ENCODE peak calls at places on chromosomes 3 and 15, in ten cellular contexts. One of them, this sample, is unnamed.
A peak's percentile ranks its signal among the peaks of the same experiment; 100 is the strongest.

GRCh38 chr3:114809668-114810413 is 337.2 kb downstream of the ZBTB20 start:
- DNase-seq in tibial nerve: no peak
- DNase-seq in GM12878: peak; percentile 79
- DNase-seq in breast epithelium: no peak
- DNase-seq in endothelial cell: no peak
- DNase-seq in GM06990: peak; percentile 37
- DNase-seq in heart left ventricle: no peak
- DNase-seq in brain microvascular endothelial cell: peak; percentile 43
- DNase-seq in PC-3: no peak
- DNase-seq in SK-N-SH: no peak
- DNase-seq in this sample: peak; percentile 55

GRCh38 chr3:126753191-126754160 is 49.4 kb downstream of the CHCHD6 start:
- DNase-seq in GM06990: no peak
- DNase-seq in endothelial cell: no peak
- DNase-seq in brain microvascular endothelial cell: peak; percentile 24
- DNase-seq in tibial nerve: no peak
- DNase-seq in heart left ventricle: no peak
- DNase-seq in PC-3: no peak
- DNase-seq in GM12878: no peak
- DNase-seq in breast epithelium: no peak
- DNase-seq in SK-N-SH: no peak
- DNase-seq in this sample: no peak

GRCh38 chr3:185661772-185662171 is 75.7 kb downstream of the SENP2 start:
- DNase-seq in GM06990: no peak
- DNase-seq in GM12878: no peak
- DNase-seq in heart left ventricle: no peak
- DNase-seq in PC-3: no peak
- DNase-seq in tibial nerve: no peak
- DNase-seq in brain microvascular endothelial cell: no peak
- DNase-seq in breast epithelium: no peak
- DNase-seq in SK-N-SH: no peak
- DNase-seq in endothelial cell: no peak
- DNase-seq in this sample: no peak

GRCh38 chr3:132276228-132276906 is 40.8 kb upstream of the ACP3 start:
- DNase-seq in tibial nerve: no peak
- DNase-seq in GM12878: no peak
- DNase-seq in heart left ventricle: no peak
- DNase-seq in SK-N-SH: no peak
- DNase-seq in PC-3: no peak
- DNase-seq in GM06990: no peak
- DNase-seq in brain microvascular endothelial cell: no peak
- DNase-seq in breast epithelium: no peak
- DNase-seq in endothelial cell: no peak
- DNase-seq in this sample: no peak

GRCh38 chr3:62277986-62278385 is 95.4 kb downstream of the FEZF2 start:
- DNase-seq in GM12878: no peak
- DNase-seq in tibial nerve: no peak
- DNase-seq in GM06990: no peak
- DNase-seq in PC-3: no peak
- DNase-seq in heart left ventricle: no peak
- DNase-seq in SK-N-SH: no peak
- DNase-seq in breast epithelium: no peak
- DNase-seq in endothelial cell: no peak
- DNase-seq in brain microvascular endothelial cell: no peak
- DNase-seq in this sample: no peak

GRCh38 chr3:115071611-115072010 is 75.5 kb downstream of the ZBTB20 start:
- DNase-seq in tibial nerve: no peak
- DNase-seq in brain microvascular endothelial cell: peak; percentile 32
- DNase-seq in GM06990: no peak
- DNase-seq in breast epithelium: no peak
- DNase-seq in endothelial cell: no peak
- DNase-seq in SK-N-SH: no peak
- DNase-seq in GM12878: no peak
- DNase-seq in PC-3: no peak
- DNase-seq in heart left ventricle: no peak
- DNase-seq in this sample: no peak

GRCh38 chr15:76197703-76198455 is 113.4 kb downstream of the ETFA start:
- DNase-seq in tibial nerve: no peak
- DNase-seq in endothelial cell: no peak
- DNase-seq in PC-3: peak; percentile 66
- DNase-seq in GM12878: no peak
- DNase-seq in heart left ventricle: no peak
- DNase-seq in brain microvascular endothelial cell: no peak
- DNase-seq in SK-N-SH: no peak
- DNase-seq in breast epithelium: peak; percentile 37
- DNase-seq in GM06990: no peak
- DNase-seq in this sample: no peak

GRCh38 chr3:72193768-72194463 is 409.0 kb upstream of the PROK2 start:
- DNase-seq in SK-N-SH: no peak
- DNase-seq in GM06990: no peak
- DNase-seq in brain microvascular endothelial cell: peak; percentile 14
- DNase-seq in tibial nerve: no peak
- DNase-seq in GM12878: no peak
- DNase-seq in PC-3: no peak
- DNase-seq in breast epithelium: no peak
- DNase-seq in heart left ventricle: no peak
- DNase-seq in endothelial cell: no peak
- DNase-seq in this sample: no peak

GRCh38 chr15:74175271-74176191 is 2.0 kb downstream of the ISLR start:
- DNase-seq in breast epithelium: no peak
- DNase-seq in tibial nerve: no peak
- DNase-seq in endothelial cell: no peak
- DNase-seq in GM06990: no peak
- DNase-seq in heart left ventricle: peak; percentile 62
- DNase-seq in PC-3: no peak
- DNase-seq in SK-N-SH: peak; percentile 30
- DNase-seq in GM12878: no peak
- DNase-seq in brain microvascular endothelial cell: no peak
- DNase-seq in this sample: no peak

GRCh38 chr3:45583021-45583851 is 11.3 kb upstream of the LIMD1 start:
- DNase-seq in breast epithelium: no peak
- DNase-seq in heart left ventricle: peak; percentile 87
- DNase-seq in brain microvascular endothelial cell: no peak
- DNase-seq in endothelial cell: no peak
- DNase-seq in GM12878: no peak
- DNase-seq in SK-N-SH: peak; percentile 73
- DNase-seq in tibial nerve: peak; percentile 78
- DNase-seq in PC-3: no peak
- DNase-seq in GM06990: no peak
- DNase-seq in this sample: no peak

GRCh38 chr15:66739287-66739686 is 37.3 kb downstream of the SMAD6 start:
- DNase-seq in endothelial cell: no peak
- DNase-seq in brain microvascular endothelial cell: no peak
- DNase-seq in heart left ventricle: no peak
- DNase-seq in GM06990: no peak
- DNase-seq in tibial nerve: no peak
- DNase-seq in GM12878: no peak
- DNase-seq in SK-N-SH: no peak
- DNase-seq in PC-3: no peak
- DNase-seq in breast epithelium: no peak
- DNase-seq in this sample: no peak

GRCh38 chr3:167837430-167837829 is 101.9 kb downstream of the SERPINI1 start:
- DNase-seq in PC-3: peak; percentile 52
- DNase-seq in heart left ventricle: no peak
- DNase-seq in brain microvascular endothelial cell: no peak
- DNase-seq in GM12878: no peak
- DNase-seq in tibial nerve: no peak
- DNase-seq in SK-N-SH: no peak
- DNase-seq in GM06990: no peak
- DNase-seq in breast epithelium: no peak
- DNase-seq in endothelial cell: no peak
- DNase-seq in this sample: no peak
- TF ChIP-seq CTCF in PC-3: peak; percentile 67
- TF ChIP-seq CTCF in heart left ventricle: peak; percentile 45
- TF ChIP-seq CTCF in brain microvascular endothelial cell: no peak
- TF ChIP-seq CTCF in GM12878: no peak
- TF ChIP-seq CTCF in tibial nerve: no peak
- TF ChIP-seq CTCF in SK-N-SH: peak; percentile 43
- TF ChIP-seq CTCF in GM06990: no peak
- TF ChIP-seq CTCF in breast epithelium: peak; percentile 19
- TF ChIP-seq CTCF in endothelial cell: no peak
- TF ChIP-seq CTCF in this sample: no peak

DNA sequence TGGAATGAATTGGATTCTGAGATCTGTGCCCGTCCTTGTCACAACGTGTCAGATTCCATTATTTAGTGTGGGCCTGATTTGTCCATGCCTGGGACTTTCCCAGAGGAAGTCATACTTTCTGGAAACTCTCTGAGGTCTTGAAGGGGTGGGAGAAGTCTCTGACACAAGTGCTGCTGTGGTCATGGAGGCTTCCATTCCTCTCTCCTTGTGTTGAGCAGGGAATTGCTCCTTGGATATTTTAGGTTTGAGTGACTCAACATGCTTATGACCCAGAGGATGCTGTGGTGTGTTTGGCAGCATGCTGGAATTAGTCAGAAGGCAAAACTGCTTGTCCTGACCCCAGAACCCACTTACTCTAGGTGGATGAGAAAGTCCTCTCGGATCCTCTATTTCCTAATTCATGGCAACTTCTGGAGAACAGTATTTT is 132.1 kb downstream of the LPP start:
- DNase-seq in endothelial cell: no peak
- DNase-seq in GM06990: no peak
- DNase-seq in GM12878: no peak
- DNase-seq in PC-3: peak; percentile 93
- DNase-seq in breast epithelium: no peak
- DNase-seq in heart left ventricle: no peak
- DNase-seq in tibial nerve: no peak
- DNase-seq in SK-N-SH: no peak
- DNase-seq in brain microvascular endothelial cell: peak; percentile 97
- DNase-seq in this sample: no peak
- TF ChIP-seq CTCF in endothelial cell: no peak
- TF ChIP-seq CTCF in GM06990: no peak
- TF ChIP-seq CTCF in GM12878: no peak
- TF ChIP-seq CTCF in PC-3: no peak
- TF ChIP-seq CTCF in breast epithelium: no peak
- TF ChIP-seq CTCF in heart left ventricle: no peak
- TF ChIP-seq CTCF in tibial nerve: no peak
- TF ChIP-seq CTCF in SK-N-SH: no peak
- TF ChIP-seq CTCF in brain microvascular endothelial cell: no peak
- TF ChIP-seq CTCF in this sample: no peak

GRCh38 chr3:98733055-98733777 is 29.9 kb upstream of the ST3GAL6 start:
- DNase-seq in endothelial cell: peak; percentile 42
- DNase-seq in GM12878: no peak
- DNase-seq in heart left ventricle: peak; percentile 76
- DNase-seq in tibial nerve: no peak
- DNase-seq in GM06990: peak; percentile 67
- DNase-seq in SK-N-SH: peak; percentile 75
- DNase-seq in brain microvascular endothelial cell: no peak
- DNase-seq in PC-3: peak; percentile 38
- DNase-seq in breast epithelium: no peak
- DNase-seq in this sample: peak; percentile 50

GRCh38 chr3:98733778-98734281 is 29.3 kb upstream of the ST3GAL6 start:
- DNase-seq in brain microvascular endothelial cell: peak; percentile 29
- DNase-seq in PC-3: peak; percentile 38
- DNase-seq in heart left ventricle: no peak
- DNase-seq in breast epithelium: no peak
- DNase-seq in SK-N-SH: peak; percentile 38
- DNase-seq in GM12878: peak; percentile 33
- DNase-seq in GM06990: peak; percentile 23
- DNase-seq in endothelial cell: no peak
- DNase-seq in tibial nerve: no peak
- DNase-seq in this sample: peak; percentile 66

GRCh38 chr3:98731138-98731537 is 32.0 kb upstream of the ST3GAL6 start:
- DNase-seq in GM12878: no peak
- DNase-seq in breast epithelium: no peak
- DNase-seq in SK-N-SH: no peak
- DNase-seq in GM06990: no peak
- DNase-seq in heart left ventricle: no peak
- DNase-seq in brain microvascular endothelial cell: no peak
- DNase-seq in tibial nerve: no peak
- DNase-seq in endothelial cell: no peak
- DNase-seq in PC-3: no peak
- DNase-seq in this sample: no peak

GRCh38 chr3:98731720-98732238 is 31.4 kb upstream of the ST3GAL6 start:
- DNase-seq in heart left ventricle: no peak
- DNase-seq in breast epithelium: no peak
- DNase-seq in PC-3: no peak
- DNase-seq in endothelial cell: no peak
- DNase-seq in GM12878: no peak
- DNase-seq in tibial nerve: no peak
- DNase-seq in GM06990: no peak
- DNase-seq in SK-N-SH: peak; percentile 23
- DNase-seq in brain microvascular endothelial cell: no peak
- DNase-seq in this sample: no peak

GRCh38 chr3:98732239-98733054 is 30.7 kb upstream of the ST3GAL6 start:
- DNase-seq in tibial nerve: peak; percentile 32
- DNase-seq in endothelial cell: peak; percentile 57
- DNase-seq in breast epithelium: peak; percentile 54
- DNase-seq in brain microvascular endothelial cell: peak; percentile 21
- DNase-seq in GM12878: no peak
- DNase-seq in GM06990: peak; percentile 73
- DNase-seq in heart left ventricle: peak; percentile 83
- DNase-seq in PC-3: peak; percentile 67
- DNase-seq in SK-N-SH: peak; percentile 79
- DNase-seq in this sample: peak; percentile 72
- TF ChIP-seq CTCF in tibial nerve: no peak
- TF ChIP-seq CTCF in endothelial cell: no peak
- TF ChIP-seq CTCF in breast epithelium: no peak
- TF ChIP-seq CTCF in brain microvascular endothelial cell: no peak
- TF ChIP-seq CTCF in GM12878: no peak
- TF ChIP-seq CTCF in GM06990: peak; percentile 5
- TF ChIP-seq CTCF in heart left ventricle: no peak
- TF ChIP-seq CTCF in PC-3: no peak
- TF ChIP-seq CTCF in SK-N-SH: no peak
- TF ChIP-seq CTCF in this sample: no peak

GRCh38 chr3:16317561-16317945 is 52.5 kb downstream of the OXNAD1 start:
- DNase-seq in tibial nerve: no peak
- DNase-seq in brain microvascular endothelial cell: no peak
- DNase-seq in GM12878: no peak
- DNase-seq in GM06990: no peak
- DNase-seq in endothelial cell: no peak
- DNase-seq in breast epithelium: no peak
- DNase-seq in heart left ventricle: no peak
- DNase-seq in PC-3: no peak
- DNase-seq in SK-N-SH: no peak
- DNase-seq in this sample: no peak

GRCh38 chr3:16318216-16318615 is 53.2 kb downstream of the OXNAD1 start:
- DNase-seq in PC-3: no peak
- DNase-seq in endothelial cell: no peak
- DNase-seq in GM06990: no peak
- DNase-seq in heart left ventricle: no peak
- DNase-seq in brain microvascular endothelial cell: no peak
- DNase-seq in breast epithelium: no peak
- DNase-seq in tibial nerve: no peak
- DNase-seq in SK-N-SH: no peak
- DNase-seq in GM12878: no peak
- DNase-seq in this sample: no peak

GRCh38 chr3:16319723-16320122 is 54.7 kb downstream of the OXNAD1 start:
- DNase-seq in tibial nerve: no peak
- DNase-seq in endothelial cell: no peak
- DNase-seq in SK-N-SH: no peak
- DNase-seq in PC-3: no peak
- DNase-seq in heart left ventricle: no peak
- DNase-seq in GM06990: no peak
- DNase-seq in brain microvascular endothelial cell: no peak
- DNase-seq in GM12878: no peak
- DNase-seq in breast epithelium: no peak
- DNase-seq in this sample: no peak

GRCh38 chr3:16316847-16317560 is 52.0 kb downstream of the OXNAD1 start:
- DNase-seq in breast epithelium: no peak
- DNase-seq in GM12878: no peak
- DNase-seq in GM06990: no peak
- DNase-seq in SK-N-SH: no peak
- DNase-seq in heart left ventricle: no peak
- DNase-seq in PC-3: no peak
- DNase-seq in tibial nerve: no peak
- DNase-seq in brain microvascular endothelial cell: no peak
- DNase-seq in endothelial cell: no peak
- DNase-seq in this sample: no peak

GRCh38 chr3:16319307-16319706 is 54.3 kb downstream of the OXNAD1 start:
- DNase-seq in SK-N-SH: peak; percentile 34
- DNase-seq in heart left ventricle: no peak
- DNase-seq in tibial nerve: no peak
- DNase-seq in GM12878: no peak
- DNase-seq in GM06990: no peak
- DNase-seq in breast epithelium: no peak
- DNase-seq in brain microvascular endothelial cell: no peak
- DNase-seq in endothelial cell: peak; percentile 25
- DNase-seq in PC-3: peak; percentile 33
- DNase-seq in this sample: peak; percentile 48
- TF ChIP-seq CTCF in SK-N-SH: peak; percentile 65
- TF ChIP-seq CTCF in heart left ventricle: peak; percentile 35
- TF ChIP-seq CTCF in tibial nerve: no peak
- TF ChIP-seq CTCF in GM12878: peak; percentile 40
- TF ChIP-seq CTCF in GM06990: peak; percentile 65
- TF ChIP-seq CTCF in breast epithelium: no peak
- TF ChIP-seq CTCF in brain microvascular endothelial cell: peak; percentile 58
- TF ChIP-seq CTCF in endothelial cell: peak; percentile 35
- TF ChIP-seq CTCF in PC-3: peak; percentile 81
- TF ChIP-seq CTCF in this sample: peak; percentile 26